ENCODE peak calls at places on chromosomes 16 and 17, in six cellular contexts. B, R, J, C, N and V are unnamed samples.

GRCh38 chr17:80254396-80255241 is 6.0 kb upstream of the RNF213 start:
- DNase-seq in C (no peak), R (peak), J (peak), N (no peak), B (no peak), V (no peak)

GRCh38 chr17:2416010-2416734 is 15.3 kb upstream of the MNT start:
- DNase-seq in C (peak), B (peak), N (peak), J (peak), R (peak), V (peak)

GRCh38 chr17:41910701-41911391 is 7.9 kb downstream of the ACLY start:
- DNase-seq in J (no peak), N (no peak), C (no peak), R (peak), B (no peak), V (no peak)

GRCh38 chr17:3029213-3029913 is 34.0 kb downstream of the OR1D5 start:
- DNase-seq in C (no peak), B (no peak), N (no peak), J (no peak), R (no peak), V (no peak)

GRCh38 chr17:32486091-32486700 is 597 bp upstream of the CDK5R1 start:
- DNase-seq in J (peak), C (peak), R (no peak), B (peak), N (peak), V (peak)

GRCh38 chr17:70552230-70552981 is 383.1 kb downstream of the KCNJ2 start:
- DNase-seq in N (no peak), B (no peak), R (peak), J (no peak), C (no peak), V (no peak)

GRCh38 chr17:37885136-37885535 is 39.1 kb upstream of the TBC1D3K start:
- DNase-seq in J (no peak), B (no peak), N (no peak), R (no peak), C (no peak), V (no peak)

GRCh38 chr17:42340691-42341127 is 47.5 kb downstream of the STAT3 start:
- DNase-seq in J (no peak), C (no peak), N (no peak), R (no peak), B (no peak), V (no peak)

GRCh38 chr16:13070268-13070667 is 168.9 kb downstream of the SHISA9 start:
- DNase-seq in C (no peak), B (peak), N (peak), J (no peak), R (no peak), V (no peak)